ENCODE peak calls at places on chromosomes 2 and 18, in seven cellular contexts. Q is ovary, C is left ventricle myocardium inferior, D is neural progenitor cell, A is left lung, H is body of pancreas, X is hepatocyte. U is an unnamed sample. For H3K4me1 and H3K36me3, the result is how much of the 10 kb centered on the place peaks cover.

GRCh38 chr2:233556756-233557736 is 9.5 kb downstream of the USP40 start:
- DNase-seq in C (no peak), H (peak), D (no peak), Q (no peak), A (no peak), X (peak), U (no peak)

GRCh38 chr2:113164234-113164929 is 9.4 kb upstream of the PSD4 start:
- DNase-seq in A (no peak), D (no peak), Q (no peak), X (no peak), H (no peak), C (no peak), U (peak)

GRCh38 chr2:221135699-221136098 is 436.4 kb downstream of the EPHA4 start:
- DNase-seq in A (no peak), X (no peak), C (no peak), Q (no peak), D (no peak), H (no peak), U (no peak)

GRCh38 chr2:47227532-47228166 is 72.5 kb upstream of the STPG4 start:
- DNase-seq in A (no peak), D (peak), Q (no peak), C (no peak), H (no peak), X (no peak), U (no peak)

GRCh38 chr2:228131833-228132232 is 49.7 kb downstream of the SPHKAP start:
- DNase-seq in A (no peak), D (no peak), C (no peak), Q (no peak), H (no peak), X (no peak), U (no peak)

GRCh38 chr2:102618452-102619413 is 620 bp upstream of the SLC9A2 start:
- DNase-seq in H (peak), D (peak), A (peak), C (no peak), X (peak), Q (no peak), U (peak)

GRCh38 chr2:102603904-102604303 is 15.4 kb upstream of the SLC9A2 start:
- DNase-seq in X (no peak), H (no peak), D (no peak), C (no peak), Q (no peak), A (no peak), U (no peak)

GRCh38 chr2:45944075-45944474 is 292.6 kb downstream of the PRKCE start:
- DNase-seq in C (no peak), Q (no peak), A (no peak), H (no peak), X (no peak), D (no peak), U (no peak)

GRCh38 chr2:182240862-182241371 is 185.9 kb downstream of the PDE1A start:
- DNase-seq in D (peak), C (no peak), X (peak), Q (no peak), A (no peak), H (peak), U (peak)

GRCh38 chr18:42614619-42615293 is 500.7 kb downstream of the RIT2 start:
- DNase-seq in X (peak), A (no peak), H (peak), Q (no peak), D (no peak), C (peak), U (no peak)

GRCh38 chr2:201909961-201910361 is 103.6 kb downstream of the CDK15 start:
- DNase-seq in Q (no peak), H (no peak), C (no peak), A (no peak), D (no peak), X (peak), U (no peak)

GRCh38 chr2:236541008-236541562 is 28.5 kb upstream of the ACKR3 start:
- DNase-seq in D (no peak), H (no peak), C (no peak), Q (no peak), A (no peak), X (no peak), U (no peak)

GRCh38 chr2:219570924-219571310 is 422 bp downstream of the OBSL1 start:
- DNase-seq in Q (no peak), H (peak), X (peak), C (no peak), A (no peak), D (peak), U (no peak)

GRCh38 chr2:21822505-21822904 is 698.7 kb downstream of the TDRD15 start:
- DNase-seq in H (no peak), A (no peak), C (no peak), Q (no peak), X (no peak), D (no peak), U (no peak)

GRCh38 chr2:109172556-109173105 is 43.6 kb downstream of the SH3RF3 start:
- DNase-seq in C (no peak), A (no peak), X (no peak), D (no peak), Q (no peak), H (no peak), U (no peak)

GRCh38 chr2:232219496-232219870 is 159.1 kb upstream of the ALPP start:
- DNase-seq in D (no peak), H (no peak), C (no peak), A (no peak), Q (no peak), X (no peak), U (no peak)

GRCh38 chr2:27581417-27582128 is 1.3 kb upstream of the ZNF512 start:
- DNase-seq in C (no peak), Q (no peak), D (no peak), H (no peak), X (no peak), A (no peak), U (no peak)

GRCh38 chr18:69357590-69357989 is 43.1 kb upstream of the DOK6 start:
- DNase-seq in Q (no peak), H (no peak), A (no peak), D (no peak), C (no peak), X (no peak), U (no peak)

GRCh38 chr2:11124760-11125068 is 30.6 kb upstream of the SLC66A3 start:
- DNase-seq in Q (no peak), D (no peak), A (no peak), C (no peak), X (no peak), H (no peak), U (no peak)

GRCh38 chr2:108377815-108378630 is at the start of gene SULT1C4:
- DNase-seq in D (peak), A (peak), Q (peak), H (peak), X (peak), C (peak), U (peak)

DNA sequence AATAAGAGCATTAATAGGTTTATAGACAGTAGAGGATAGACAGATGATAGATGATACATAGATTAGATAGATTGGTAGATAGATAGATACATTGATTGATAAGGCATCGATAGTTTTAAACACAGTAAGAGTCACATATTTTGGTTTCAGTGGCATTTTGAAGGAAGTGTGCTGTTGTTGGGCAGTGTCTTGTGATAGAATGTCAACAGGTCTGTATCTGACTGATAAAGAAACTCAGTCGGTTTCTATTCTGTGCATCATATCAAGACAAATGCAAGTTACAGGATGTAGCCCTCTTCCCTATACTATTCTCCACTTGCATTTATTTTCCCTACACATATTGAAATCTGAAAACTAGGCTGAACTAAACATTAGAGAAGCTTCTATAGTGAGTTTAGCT is 1229.0 kb upstream of the ZEB2 start:
- DNase-seq in D (no peak), Q (no peak), H (no peak), X (no peak), A (no peak), C (no peak), U (no peak)
- H3K4me1 ChIP-seq in D (under half), Q (under half), H (under half), X (under half), A (under half), C (under half), U (under half)

DNA sequence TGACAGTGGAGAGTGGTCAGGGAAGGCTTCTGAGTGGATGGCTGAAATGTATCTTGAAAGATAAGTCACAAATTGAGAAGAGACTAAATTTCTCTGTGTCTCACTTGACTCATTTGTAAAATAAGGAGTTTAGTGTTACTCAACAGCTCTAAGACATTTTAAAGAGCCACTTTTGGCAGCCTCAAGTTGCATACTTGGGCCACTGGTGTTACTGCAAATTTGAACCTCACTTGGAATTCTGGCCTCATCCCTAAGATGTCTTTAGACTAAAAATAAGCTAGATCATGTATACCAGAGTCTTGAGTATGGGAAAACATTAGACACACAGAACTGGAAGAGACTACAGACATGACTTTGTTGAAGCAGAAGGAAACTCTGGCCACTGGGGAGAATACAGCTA is 4.5 kb upstream of the MTLN start:
- DNase-seq in H (no peak), X (no peak), D (no peak), C (no peak), Q (no peak), A (no peak), U (no peak)
- H3K36me3 ChIP-seq in H (under half), X (under half), D (under half), C (under half), Q (under half), A (under half), U (under half)

DNA sequence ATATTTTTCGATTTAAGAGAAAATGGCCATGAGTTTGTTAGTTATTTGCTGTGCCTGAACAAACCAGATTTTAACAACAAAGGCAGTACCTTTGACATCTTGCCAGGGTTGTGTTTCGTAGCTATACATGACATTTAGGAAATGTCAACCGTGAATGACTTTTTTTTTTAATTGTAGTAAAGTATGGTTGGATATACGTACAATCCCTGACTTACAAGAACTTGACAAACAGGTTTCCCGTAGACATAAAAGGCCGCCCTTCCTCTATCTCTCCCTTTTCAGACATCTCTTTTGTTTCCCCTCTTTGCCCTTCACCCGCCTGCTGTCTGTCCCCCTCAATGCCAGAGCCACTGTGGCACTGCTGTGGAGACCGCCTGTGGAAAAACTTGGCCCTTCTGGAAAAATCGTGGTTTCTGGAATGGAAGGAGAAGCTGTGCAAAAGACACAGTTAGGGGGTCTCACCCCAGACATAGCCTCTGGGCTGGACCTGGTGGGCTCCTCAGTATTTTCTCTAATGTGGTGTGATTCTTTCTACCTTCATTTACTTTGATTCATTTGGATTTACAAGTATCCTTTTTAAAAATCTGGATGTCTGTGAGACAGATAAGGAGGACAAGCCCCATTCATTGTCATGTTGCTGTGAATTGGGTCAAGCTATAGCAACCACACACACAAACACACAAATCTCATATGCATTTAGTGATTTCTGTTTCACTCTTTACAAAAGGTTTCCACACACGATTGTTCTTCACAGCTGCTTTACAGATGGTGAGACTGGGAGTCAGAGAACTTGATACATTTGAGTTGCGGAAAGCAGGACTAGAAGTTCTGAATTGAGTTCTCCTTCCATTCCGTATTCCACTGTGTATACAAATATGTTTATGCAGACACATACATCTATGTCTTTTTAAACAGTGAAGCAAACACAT is 48.6 kb downstream of the SPATS2L start:
- DNase-seq in Q (no peak), X (no peak), D (no peak), A (no peak), H (no peak), C (no peak), U (no peak)
- H3K4me1 ChIP-seq in Q (under half), X (half or more), D (half or more), A (under half), H (under half), C (half or more), U (under half)

GRCh38 chr2:238183846-238184245 is 19.6 kb downstream of the ILKAP start:
- DNase-seq in X (no peak), A (no peak), D (no peak), H (no peak), C (no peak), Q (no peak), U (no peak)

GRCh38 chr2:238182362-238182761 is 21.1 kb downstream of the ILKAP start:
- DNase-seq in C (no peak), D (no peak), X (no peak), A (no peak), H (no peak), Q (no peak), U (no peak)

GRCh38 chr2:238176565-238176964 is 17.8 kb downstream of the ERFE start:
- DNase-seq in X (no peak), Q (no peak), D (no peak), A (no peak), H (no peak), C (no peak), U (no peak)

GRCh38 chr2:238174701-238175100 is 15.9 kb downstream of the ERFE start:
- DNase-seq in X (no peak), A (no peak), D (no peak), Q (no peak), C (no peak), H (no peak), U (peak)

DNA sequence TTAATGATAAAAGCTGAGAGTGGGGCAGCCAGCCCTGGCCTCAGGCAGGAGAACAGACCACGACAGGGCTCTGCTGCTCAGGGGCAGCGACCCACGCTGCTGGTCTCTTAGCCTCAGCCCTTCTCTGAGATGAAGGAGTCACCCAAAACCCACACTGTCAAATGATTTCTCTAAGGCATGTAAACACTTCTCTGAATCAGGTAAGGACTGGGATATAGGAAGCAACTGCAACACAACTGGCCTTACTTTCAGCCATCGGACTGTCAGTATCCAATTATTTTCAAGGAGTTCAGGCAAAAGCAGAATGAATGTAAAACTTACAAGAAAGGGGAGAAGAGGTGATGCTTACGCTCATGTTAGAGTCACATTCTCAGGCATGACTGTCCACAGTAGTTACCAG is 21.8 kb downstream of the ERFE start:
- DNase-seq in C (no peak), A (no peak), D (no peak), X (no peak), H (no peak), Q (no peak), U (no peak)
- H3K36me3 ChIP-seq in C (half or more), A (half or more), D (under half), X (under half), H (under half), Q (under half), U (under half)

GRCh38 chr2:105578166-105578565 is 166.5 kb upstream of the NCK2 start:
- DNase-seq in D (no peak), A (no peak), H (no peak), Q (no peak), X (no peak), C (no peak), U (no peak)

GRCh38 chr2:105576050-105576439 is 168.7 kb upstream of the NCK2 start:
- DNase-seq in C (no peak), A (no peak), Q (no peak), X (no peak), H (no peak), D (no peak), U (no peak)

GRCh38 chr2:105575626-105576025 is 169.1 kb upstream of the NCK2 start:
- DNase-seq in H (no peak), C (no peak), Q (no peak), D (no peak), X (no peak), A (no peak), U (no peak)

GRCh38 chr2:105577762-105578161 is 166.9 kb upstream of the NCK2 start:
- DNase-seq in A (no peak), Q (no peak), C (no peak), H (no peak), D (no peak), X (no peak), U (no peak)

DNA sequence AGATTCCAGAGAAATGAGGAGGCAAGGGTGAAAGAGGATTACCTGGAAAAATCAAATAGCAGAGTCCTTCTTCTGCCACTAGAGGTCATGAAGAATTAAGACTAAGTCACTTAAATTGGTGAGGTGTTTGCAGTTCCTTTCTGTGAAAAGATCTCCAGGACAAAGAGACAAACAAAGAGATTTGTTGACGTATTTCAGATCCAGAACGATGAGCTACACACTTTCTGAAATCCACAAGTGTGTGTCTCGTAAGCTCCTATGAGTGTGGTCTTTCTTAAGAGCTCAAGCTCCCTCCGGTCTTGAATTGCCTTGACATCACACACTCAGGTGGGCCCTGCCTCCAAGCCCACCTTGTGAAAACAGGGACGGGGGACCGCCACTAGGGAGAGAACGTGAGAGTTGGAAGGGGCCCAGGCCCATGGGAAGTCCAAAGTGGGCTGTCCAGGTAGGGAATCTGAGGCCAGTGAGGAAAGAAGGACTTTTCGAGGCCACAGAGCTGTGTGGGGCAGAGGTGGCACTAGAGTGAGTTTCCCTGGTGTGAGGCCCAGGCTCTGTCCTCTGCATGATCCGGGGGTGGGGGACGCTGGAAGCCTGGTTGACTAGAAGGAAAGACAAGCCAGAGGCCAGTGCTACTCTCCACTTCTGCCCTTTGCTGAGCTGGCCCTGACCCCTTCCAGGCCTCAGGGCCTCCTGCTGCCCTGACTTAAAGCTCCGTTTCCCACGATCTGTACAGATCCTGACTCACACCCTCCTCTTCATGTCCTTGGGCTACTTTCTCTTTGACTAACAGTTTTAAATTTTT is 168.1 kb upstream of the NCK2 start:
- DNase-seq in C (no peak), D (peak), A (no peak), Q (peak), X (peak), H (no peak), U (peak)
- H3K4me1 ChIP-seq in C (under half), D (under half), A (under half), Q (under half), X (under half), H (under half), U (under half)

DNA sequence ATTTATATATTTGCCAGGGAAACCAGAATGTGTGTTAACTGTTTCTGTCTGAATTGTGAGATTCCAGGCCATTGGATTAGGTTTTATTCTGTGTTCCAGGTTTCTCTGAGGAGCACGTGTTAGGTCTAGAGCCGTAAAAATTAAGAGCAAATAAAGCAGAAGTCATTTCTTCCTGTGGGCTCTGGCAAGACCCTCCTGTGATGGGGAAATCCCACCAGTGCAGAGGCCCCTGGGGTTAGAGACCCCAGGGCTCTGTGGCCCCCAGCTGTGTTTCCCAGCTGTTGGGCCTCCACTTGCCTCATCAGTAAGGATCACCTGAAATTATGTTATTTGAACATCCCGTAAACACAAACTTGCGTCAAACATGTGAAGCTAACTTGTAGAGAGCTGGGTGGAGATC is 50.2 kb downstream of the HK2 start:
- DNase-seq in D (no peak), Q (no peak), A (no peak), H (no peak), C (no peak), X (no peak), U (no peak)
- H3K36me3 ChIP-seq in D (under half), Q (under half), A (half or more), H (under half), C (under half), X (under half), U (under half)

U was measured in mucosa of descending colon.